ENCODE peak calls at places on chromosomes 3 and 15, in five cellular contexts. A, B, M, F and Z are unnamed samples.

GRCh38 chr3:43689766-43690399 is 855 bp upstream of the ABHD5 start:
- DNase-seq in F (no peak), A (no peak), M (no peak), B (no peak), Z (no peak)

GRCh38 chr3:110814170-110815007 is 257.2 kb upstream of the NECTIN3 start:
- DNase-seq in F (no peak), B (peak), M (peak), A (no peak), Z (no peak)

GRCh38 chr3:64740232-64740631 is 52.4 kb upstream of the ADAMTS9 start:
- DNase-seq in M (no peak), A (no peak), F (no peak), B (no peak), Z (no peak)

GRCh38 chr15:42921049-42921731 is 612 bp upstream of the TTBK2 start:
- DNase-seq in M (no peak), A (peak), F (peak), B (peak), Z (no peak)

GRCh38 chr3:41693799-41694198 is 268.1 kb downstream of the ULK4 start:
- DNase-seq in F (no peak), M (no peak), A (no peak), B (no peak), Z (no peak)

GRCh38 chr15:70375006-70375409 is 277.3 kb upstream of the TLE3 start:
- DNase-seq in F (no peak), B (no peak), M (no peak), A (no peak), Z (no peak)

GRCh38 chr15:62392411-62392810 is 227.3 kb upstream of the C2CD4B start:
- DNase-seq in F (peak), B (no peak), M (no peak), A (no peak), Z (no peak)

GRCh38 chr3:66407281-66408218 is 93.3 kb downstream of the LRIG1 start:
- DNase-seq in B (peak), F (peak), M (no peak), A (no peak), Z (peak)

GRCh38 chr3:40920041-40920440 is 279.3 kb upstream of the CTNNB1 start:
- DNase-seq in F (no peak), M (no peak), A (no peak), B (no peak), Z (no peak)

GRCh38 chr3:101036213-101036618 is 43.0 kb upstream of the ABI3BP start:
- DNase-seq in F (no peak), M (peak), B (no peak), A (no peak), Z (no peak)

GRCh38 chr15:45790325-45790943 is 155.6 kb downstream of the SQOR start:
- DNase-seq in M (no peak), F (peak), A (no peak), B (peak), Z (no peak)